ENCODE peak calls at places on chromosomes 4 and X, in seven cellular contexts. W, Q, S, M, Z, J and A are unnamed samples.

GRCh38 chr4:112112590-112113170 is 32.6 kb upstream of the FAM241A start:
- DNase-seq in S (no peak), Z (no peak), W (no peak), Q (no peak), M (no peak), J (no peak), A (no peak)

GRCh38 chrX:88937616-88938015 is 190.6 kb downstream of the CPXCR1 start:
- DNase-seq in W (no peak), J (no peak), Q (no peak), S (no peak), M (no peak), Z (no peak), A (no peak)

GRCh38 chrX:12411831-12412230 is 273.6 kb downstream of the FRMPD4 start:
- DNase-seq in S (no peak), M (no peak), Z (no peak), Q (no peak), J (no peak), W (no peak), A (no peak)

GRCh38 chr4:82525287-82525898 is 36.4 kb downstream of the TMEM150C start:
- DNase-seq in M (no peak), Q (peak), J (no peak), Z (no peak), S (no peak), W (no peak), A (no peak)

GRCh38 chr4:98908182-98908581 is 20.8 kb downstream of the EIF4E start:
- DNase-seq in W (no peak), S (no peak), M (no peak), Q (no peak), Z (no peak), J (no peak), A (no peak)

GRCh38 chr4:135383889-135384288 is 1182.3 kb upstream of the PABPC4L start:
- DNase-seq in S (no peak), Q (no peak), Z (no peak), W (no peak), J (no peak), M (no peak), A (no peak)

GRCh38 chrX:30570505-30570904 is 7.1 kb downstream of the TASL start:
- DNase-seq in W (no peak), J (no peak), S (no peak), Z (no peak), Q (no peak), M (no peak), A (no peak)

GRCh38 chrX:40538391-40538790 is 42.4 kb upstream of the ATP6AP2 start:
- DNase-seq in Z (no peak), W (no peak), Q (no peak), J (no peak), S (no peak), M (no peak), A (no peak)

GRCh38 chr4:157141976-157142375 is 66.0 kb downstream of the GLRB start:
- DNase-seq in Z (no peak), Q (no peak), J (no peak), M (no peak), W (no peak), S (no peak), A (no peak)

GRCh38 chrX:100085851-100086250 is 324.2 kb downstream of the PCDH19 start:
- DNase-seq in W (no peak), S (no peak), Q (no peak), J (no peak), M (no peak), Z (no peak), A (no peak)

GRCh38 chrX:75522565-75523411 is at the start of gene ZDHHC15:
- DNase-seq in J (peak), Q (peak), W (peak), M (peak), Z (peak), S (peak), A (peak)

GRCh38 chr4:144645102-144645469 is 870 bp upstream of the HHIP start:
- DNase-seq in W (no peak), Q (no peak), S (no peak), Z (no peak), M (no peak), J (no peak), A (no peak)

GRCh38 chr4:186228514-186228894 is 1.2 kb downstream of the KLKB1 start:
- DNase-seq in Z (no peak), Q (no peak), J (no peak), S (no peak), W (no peak), M (no peak), A (no peak)

GRCh38 chr4:48509543-48509942 is 19.5 kb downstream of the ZAR1 start:
- DNase-seq in Z (no peak), M (no peak), S (no peak), Q (no peak), J (no peak), W (no peak), A (no peak)

GRCh38 chrX:36640232-36640631 is 367.9 kb upstream of the FAM47C start:
- DNase-seq in J (no peak), Q (no peak), M (no peak), W (no peak), S (no peak), Z (no peak), A (no peak)

GRCh38 chr4:120611092-120611491 is 311.4 kb downstream of the PRDM5 start:
- DNase-seq in M (no peak), Q (no peak), W (no peak), J (no peak), Z (no peak), S (no peak), A (no peak)

GRCh38 chrX:41291309-41291708 is 42.7 kb upstream of the DDX3X start:
- DNase-seq in Q (no peak), M (no peak), Z (no peak), J (no peak), W (no peak), S (no peak), A (no peak)

GRCh38 chrX:23952984-23953907 is 45.4 kb downstream of the CXorf58 start:
- DNase-seq in S (peak), M (peak), W (peak), Z (peak), J (no peak), Q (peak), A (peak)

GRCh38 chr4:152696764-152697250 is 17.0 kb upstream of the TMEM154 start:
- DNase-seq in M (peak), Q (no peak), Z (peak), S (peak), J (no peak), W (peak), A (peak)

GRCh38 chrX:147902270-147902669 is 9.4 kb upstream of the FMR1 start:
- DNase-seq in S (no peak), Q (no peak), Z (no peak), W (no peak), J (no peak), M (no peak), A (no peak)

GRCh38 chrX:6002056-6002455 is 226.6 kb downstream of the NLGN4X start:
- DNase-seq in J (no peak), W (no peak), M (no peak), S (no peak), Z (no peak), Q (no peak), A (no peak)

GRCh38 chr4:83174844-83175414 is 60.4 kb upstream of the PLAC8 start:
- DNase-seq in Q (no peak), M (no peak), J (no peak), Z (no peak), S (no peak), W (no peak), A (no peak)

GRCh38 chr4:52646096-52646495 is 13.0 kb downstream of the USP46 start:
- DNase-seq in Q (no peak), W (no peak), S (no peak), J (no peak), M (no peak), Z (no peak), A (no peak)

GRCh38 chr4:3045500-3045850 is 28.9 kb downstream of the HTT-AS start:
- DNase-seq in Z (peak), Q (no peak), J (no peak), W (peak), S (peak), M (peak), A (peak)

GRCh38 chr4:24770111-24770584 is 25.2 kb upstream of the SOD3 start:
- DNase-seq in J (no peak), S (no peak), W (no peak), Q (no peak), M (no peak), Z (no peak), A (peak)

GRCh38 chr4:186192068-186192751 is 843 bp downstream of the CYP4V2 start:
- DNase-seq in Z (peak), Q (peak), S (no peak), M (peak), J (peak), W (no peak), A (peak)

GRCh38 chr4:180947421-180947820 is 1295.8 kb upstream of the TENM3 start:
- DNase-seq in S (no peak), Z (no peak), W (no peak), J (no peak), Q (no peak), M (no peak), A (no peak)

GRCh38 chr4:75557696-75558095 is 1.8 kb downstream of the ODAPH start:
- DNase-seq in Z (no peak), Q (no peak), W (no peak), S (no peak), J (no peak), M (no peak), A (no peak)

GRCh38 chrX:138298268-138298667 is 413.2 kb downstream of the FGF13 start:
- DNase-seq in W (no peak), Z (no peak), J (no peak), M (no peak), Q (no peak), S (no peak), A (no peak)

GRCh38 chr4:26530094-26530493 is 39.8 kb upstream of the CCKAR start:
- DNase-seq in M (no peak), S (no peak), Z (no peak), W (no peak), Q (no peak), J (no peak), A (no peak)

GRCh38 chr4:143559757-143560147 is 46.2 kb downstream of the SMARCA5 start:
- DNase-seq in Q (no peak), W (peak), S (no peak), M (no peak), J (no peak), Z (no peak), A (no peak)

GRCh38 chr4:159105761-159106243 is 2.9 kb downstream of the RAPGEF2 start:
- DNase-seq in J (peak), W (no peak), M (no peak), Q (peak), Z (no peak), S (no peak), A (no peak)